ENCODE peak calls at places on chromosomes 11 and 22, in ten cellular contexts. K is amniotic epithelial cell; Y is NCI-H524 treated with DMSO at 0.1 percent for 48 hours; M is activated T-helper 1 cell treated with anti-CD3 and anti-CD28 coated beads, Interleukin-12 subunit alpha, Interleukin-12 subunit beta, Interleukin-2, Interleukin-4 antibody, amounts not matched to agents 30 ng/mL and 10 ng/mL and 1 ng/mL, durations not matched to agents 14 hours and 24 hours and 36 hours; N is endothelial cell; V is HuH-7; T is CD4-positive, alpha-beta T cell; R is AG08396; A is iris pigment epithelial cell; O is NCI-H2107. L is an unnamed sample.

GRCh38 chr22:45225732-45226560 is 14.7 kb downstream of the KIAA0930 start:
- DNase-seq in K (peak), Y (no peak), M (no peak), N (no peak), V (no peak), T (no peak), R (no peak), A (peak), O (no peak), L (no peak)

GRCh38 chr11:131463162-131463561 is 92.7 kb downstream of the NTM start:
- DNase-seq in K (no peak), Y (no peak), M (no peak), N (no peak), V (no peak), T (no peak), R (no peak), A (no peak), O (no peak), L (no peak)

GRCh38 chr11:113603277-113604059 is 102.6 kb downstream of the TMPRSS5 start:
- DNase-seq in K (no peak), Y (no peak), M (no peak), N (no peak), V (no peak), T (no peak), R (no peak), A (no peak), O (no peak), L (no peak)

GRCh38 chr11:63906585-63906984 is 10.4 kb downstream of the RCOR2 start:
- DNase-seq in K (no peak), Y (no peak), M (peak), N (peak), V (peak), T (peak), R (no peak), A (peak), O (no peak), L (no peak)

GRCh38 chr11:126888126-126888712 is 112.4 kb downstream of the KIRREL3 start:
- DNase-seq in K (no peak), Y (no peak), M (no peak), N (no peak), V (no peak), T (no peak), R (no peak), A (no peak), O (no peak), L (no peak)

GRCh38 chr22:23837911-23838685 is 708 bp downstream of the DERL3 start:
- DNase-seq in K (no peak), Y (no peak), M (no peak), N (no peak), V (no peak), T (no peak), R (no peak), A (no peak), O (no peak), L (no peak)

GRCh38 chr22:48703265-48703941 is 1124.3 kb downstream of the BRD1 start:
- DNase-seq in K (no peak), Y (no peak), M (no peak), N (no peak), V (no peak), T (no peak), R (no peak), A (no peak), O (no peak), L (no peak)

GRCh38 chr22:37195921-37196320 is 7.9 kb upstream of the C1QTNF6 start:
- DNase-seq in K (peak), Y (no peak), M (no peak), N (no peak), V (no peak), T (no peak), R (no peak), A (no peak), O (no peak), L (no peak)

GRCh38 chr11:107307991-107308390 is 149.6 kb downstream of the CWF19L2 start:
- DNase-seq in K (no peak), Y (no peak), M (no peak), N (no peak), V (no peak), T (no peak), R (no peak), A (no peak), O (no peak), L (no peak)

GRCh38 chr22:41009222-41009948 is 58.2 kb downstream of the RBX1 start:
- DNase-seq in K (no peak), Y (no peak), M (no peak), N (no peak), V (no peak), T (no peak), R (no peak), A (peak), O (no peak), L (no peak)

GRCh38 chr22:22710719-22711531 is 66.5 kb downstream of the GGTLC2 start:
- DNase-seq in K (no peak), Y (no peak), M (peak), N (peak), V (peak), T (peak), R (peak), A (peak), O (no peak), L (peak)

L was measured in Panc1.